ENCODE peak calls at places on chromosomes 6 and 20, in ten cellular contexts. One of them, this sample, is unnamed.

GRCh38 chr6:36249536-36249935 is 20.3 kb upstream of the PNPLA1 start:
- DNase-seq in activated CD4-positive, alpha-beta T cell treated with anti-CD3 and anti-CD28 coated beads, Interleukin-2, amount 50 U/mL, for 1 hour: no peak
- DNase-seq in NCI-H1694 treated with DMSO at 0.1 percent for 48 hours: no peak
- DNase-seq in stimulated activated CD8-positive, alpha-beta memory T cell treated with anti-CD3 and anti-CD28 coated beads, Interleukin-15, amount 100 ng/mL, for 4 hours: no peak
- DNase-seq in COR-L47: no peak
- DNase-seq in HS-27A: no peak
- DNase-seq in heart left ventricle: no peak
- DNase-seq in fibroblast of mammary gland: no peak
- DNase-seq in C1 segment of cervical spinal cord: no peak
- DNase-seq in effector memory CD4-positive, alpha-beta T cell: no peak
- DNase-seq in this sample: no peak

GRCh38 chr6:79808846-79809245 is 138.5 kb downstream of the ELOVL4 start:
- DNase-seq in heart left ventricle: no peak
- DNase-seq in activated CD4-positive, alpha-beta T cell treated with anti-CD3 and anti-CD28 coated beads, Interleukin-2, amount 50 U/mL, for 1 hour: no peak
- DNase-seq in stimulated activated CD8-positive, alpha-beta memory T cell treated with anti-CD3 and anti-CD28 coated beads, Interleukin-15, amount 100 ng/mL, for 4 hours: no peak
- DNase-seq in C1 segment of cervical spinal cord: no peak
- DNase-seq in effector memory CD4-positive, alpha-beta T cell: no peak
- DNase-seq in COR-L47: peak
- DNase-seq in fibroblast of mammary gland: no peak
- DNase-seq in NCI-H1694 treated with DMSO at 0.1 percent for 48 hours: no peak
- DNase-seq in HS-27A: no peak
- DNase-seq in this sample: no peak

GRCh38 chr6:117555882-117556498 is 46.3 kb downstream of the GOPC start:
- DNase-seq in effector memory CD4-positive, alpha-beta T cell: peak
- DNase-seq in COR-L47: no peak
- DNase-seq in NCI-H1694 treated with DMSO at 0.1 percent for 48 hours: peak
- DNase-seq in stimulated activated CD8-positive, alpha-beta memory T cell treated with anti-CD3 and anti-CD28 coated beads, Interleukin-15, amount 100 ng/mL, for 4 hours: no peak
- DNase-seq in HS-27A: no peak
- DNase-seq in heart left ventricle: no peak
- DNase-seq in activated CD4-positive, alpha-beta T cell treated with anti-CD3 and anti-CD28 coated beads, Interleukin-2, amount 50 U/mL, for 1 hour: peak
- DNase-seq in C1 segment of cervical spinal cord: peak
- DNase-seq in fibroblast of mammary gland: peak
- DNase-seq in this sample: peak

GRCh38 chr6:137904822-137905617 is 38.0 kb downstream of the TNFAIP3 start:
- DNase-seq in C1 segment of cervical spinal cord: no peak
- DNase-seq in HS-27A: no peak
- DNase-seq in heart left ventricle: no peak
- DNase-seq in stimulated activated CD8-positive, alpha-beta memory T cell treated with anti-CD3 and anti-CD28 coated beads, Interleukin-15, amount 100 ng/mL, for 4 hours: peak
- DNase-seq in COR-L47: no peak
- DNase-seq in activated CD4-positive, alpha-beta T cell treated with anti-CD3 and anti-CD28 coated beads, Interleukin-2, amount 50 U/mL, for 1 hour: peak
- DNase-seq in effector memory CD4-positive, alpha-beta T cell: peak
- DNase-seq in fibroblast of mammary gland: no peak
- DNase-seq in NCI-H1694 treated with DMSO at 0.1 percent for 48 hours: no peak
- DNase-seq in this sample: no peak

GRCh38 chr20:63255911-63256704 is 1.8 kb upstream of the NKAIN4 start:
- DNase-seq in C1 segment of cervical spinal cord: no peak
- DNase-seq in heart left ventricle: no peak
- DNase-seq in effector memory CD4-positive, alpha-beta T cell: no peak
- DNase-seq in COR-L47: no peak
- DNase-seq in fibroblast of mammary gland: no peak
- DNase-seq in stimulated activated CD8-positive, alpha-beta memory T cell treated with anti-CD3 and anti-CD28 coated beads, Interleukin-15, amount 100 ng/mL, for 4 hours: no peak
- DNase-seq in activated CD4-positive, alpha-beta T cell treated with anti-CD3 and anti-CD28 coated beads, Interleukin-2, amount 50 U/mL, for 1 hour: no peak
- DNase-seq in HS-27A: no peak
- DNase-seq in NCI-H1694 treated with DMSO at 0.1 percent for 48 hours: no peak
- DNase-seq in this sample: no peak

GRCh38 chr6:34597605-34598353 is 41.6 kb upstream of the SPDEF start:
- DNase-seq in activated CD4-positive, alpha-beta T cell treated with anti-CD3 and anti-CD28 coated beads, Interleukin-2, amount 50 U/mL, for 1 hour: no peak
- DNase-seq in C1 segment of cervical spinal cord: no peak
- DNase-seq in stimulated activated CD8-positive, alpha-beta memory T cell treated with anti-CD3 and anti-CD28 coated beads, Interleukin-15, amount 100 ng/mL, for 4 hours: no peak
- DNase-seq in HS-27A: no peak
- DNase-seq in NCI-H1694 treated with DMSO at 0.1 percent for 48 hours: no peak
- DNase-seq in COR-L47: no peak
- DNase-seq in effector memory CD4-positive, alpha-beta T cell: no peak
- DNase-seq in fibroblast of mammary gland: no peak
- DNase-seq in heart left ventricle: no peak
- DNase-seq in this sample: no peak

GRCh38 chr20:62760536-62761057 is 35.7 kb upstream of the MRGBP start:
- DNase-seq in NCI-H1694 treated with DMSO at 0.1 percent for 48 hours: no peak
- DNase-seq in stimulated activated CD8-positive, alpha-beta memory T cell treated with anti-CD3 and anti-CD28 coated beads, Interleukin-15, amount 100 ng/mL, for 4 hours: no peak
- DNase-seq in HS-27A: no peak
- DNase-seq in activated CD4-positive, alpha-beta T cell treated with anti-CD3 and anti-CD28 coated beads, Interleukin-2, amount 50 U/mL, for 1 hour: no peak
- DNase-seq in C1 segment of cervical spinal cord: no peak
- DNase-seq in fibroblast of mammary gland: no peak
- DNase-seq in effector memory CD4-positive, alpha-beta T cell: no peak
- DNase-seq in COR-L47: no peak
- DNase-seq in heart left ventricle: peak
- DNase-seq in this sample: no peak

GRCh38 chr6:35518566-35519312 is 6.0 kb upstream of the TULP1 start:
- DNase-seq in effector memory CD4-positive, alpha-beta T cell: no peak
- DNase-seq in activated CD4-positive, alpha-beta T cell treated with anti-CD3 and anti-CD28 coated beads, Interleukin-2, amount 50 U/mL, for 1 hour: no peak
- DNase-seq in stimulated activated CD8-positive, alpha-beta memory T cell treated with anti-CD3 and anti-CD28 coated beads, Interleukin-15, amount 100 ng/mL, for 4 hours: no peak
- DNase-seq in fibroblast of mammary gland: no peak
- DNase-seq in C1 segment of cervical spinal cord: no peak
- DNase-seq in HS-27A: no peak
- DNase-seq in NCI-H1694 treated with DMSO at 0.1 percent for 48 hours: no peak
- DNase-seq in heart left ventricle: no peak
- DNase-seq in COR-L47: no peak
- DNase-seq in this sample: no peak

GRCh38 chr6:29502181-29502580 is 14.4 kb upstream of the MAS1L start:
- DNase-seq in stimulated activated CD8-positive, alpha-beta memory T cell treated with anti-CD3 and anti-CD28 coated beads, Interleukin-15, amount 100 ng/mL, for 4 hours: no peak
- DNase-seq in effector memory CD4-positive, alpha-beta T cell: no peak
- DNase-seq in C1 segment of cervical spinal cord: no peak
- DNase-seq in NCI-H1694 treated with DMSO at 0.1 percent for 48 hours: no peak
- DNase-seq in COR-L47: no peak
- DNase-seq in activated CD4-positive, alpha-beta T cell treated with anti-CD3 and anti-CD28 coated beads, Interleukin-2, amount 50 U/mL, for 1 hour: no peak
- DNase-seq in HS-27A: no peak
- DNase-seq in fibroblast of mammary gland: no peak
- DNase-seq in heart left ventricle: no peak
- DNase-seq in this sample: no peak

GRCh38 chr6:14711056-14711703 is 534.7 kb upstream of the JARID2 start:
- DNase-seq in fibroblast of mammary gland: peak
- DNase-seq in C1 segment of cervical spinal cord: no peak
- DNase-seq in HS-27A: peak
- DNase-seq in activated CD4-positive, alpha-beta T cell treated with anti-CD3 and anti-CD28 coated beads, Interleukin-2, amount 50 U/mL, for 1 hour: peak
- DNase-seq in stimulated activated CD8-positive, alpha-beta memory T cell treated with anti-CD3 and anti-CD28 coated beads, Interleukin-15, amount 100 ng/mL, for 4 hours: no peak
- DNase-seq in COR-L47: no peak
- DNase-seq in heart left ventricle: peak
- DNase-seq in effector memory CD4-positive, alpha-beta T cell: no peak
- DNase-seq in NCI-H1694 treated with DMSO at 0.1 percent for 48 hours: peak
- DNase-seq in this sample: no peak

GRCh38 chr20:57802877-57803717 is 93.3 kb upstream of the PMEPA1 start:
- DNase-seq in fibroblast of mammary gland: no peak
- DNase-seq in activated CD4-positive, alpha-beta T cell treated with anti-CD3 and anti-CD28 coated beads, Interleukin-2, amount 50 U/mL, for 1 hour: no peak
- DNase-seq in C1 segment of cervical spinal cord: no peak
- DNase-seq in HS-27A: no peak
- DNase-seq in COR-L47: no peak
- DNase-seq in stimulated activated CD8-positive, alpha-beta memory T cell treated with anti-CD3 and anti-CD28 coated beads, Interleukin-15, amount 100 ng/mL, for 4 hours: no peak
- DNase-seq in heart left ventricle: no peak
- DNase-seq in effector memory CD4-positive, alpha-beta T cell: no peak
- DNase-seq in NCI-H1694 treated with DMSO at 0.1 percent for 48 hours: no peak
- DNase-seq in this sample: no peak

GRCh38 chr6:155108070-155108815 is 113.1 kb downstream of the TIAM2 start:
- DNase-seq in effector memory CD4-positive, alpha-beta T cell: no peak
- DNase-seq in HS-27A: no peak
- DNase-seq in NCI-H1694 treated with DMSO at 0.1 percent for 48 hours: no peak
- DNase-seq in COR-L47: no peak
- DNase-seq in stimulated activated CD8-positive, alpha-beta memory T cell treated with anti-CD3 and anti-CD28 coated beads, Interleukin-15, amount 100 ng/mL, for 4 hours: no peak
- DNase-seq in C1 segment of cervical spinal cord: no peak
- DNase-seq in activated CD4-positive, alpha-beta T cell treated with anti-CD3 and anti-CD28 coated beads, Interleukin-2, amount 50 U/mL, for 1 hour: no peak
- DNase-seq in heart left ventricle: no peak
- DNase-seq in fibroblast of mammary gland: no peak
- DNase-seq in this sample: no peak

GRCh38 chr6:43020847-43021246 is 576 bp upstream of the RRP36 start:
- DNase-seq in C1 segment of cervical spinal cord: no peak
- DNase-seq in COR-L47: no peak
- DNase-seq in NCI-H1694 treated with DMSO at 0.1 percent for 48 hours: no peak
- DNase-seq in effector memory CD4-positive, alpha-beta T cell: no peak
- DNase-seq in fibroblast of mammary gland: no peak
- DNase-seq in stimulated activated CD8-positive, alpha-beta memory T cell treated with anti-CD3 and anti-CD28 coated beads, Interleukin-15, amount 100 ng/mL, for 4 hours: no peak
- DNase-seq in heart left ventricle: no peak
- DNase-seq in HS-27A: no peak
- DNase-seq in activated CD4-positive, alpha-beta T cell treated with anti-CD3 and anti-CD28 coated beads, Interleukin-2, amount 50 U/mL, for 1 hour: no peak
- DNase-seq in this sample: no peak

GRCh38 chr20:37755665-37756064 is 61.8 kb downstream of the CTNNBL1 start:
- DNase-seq in activated CD4-positive, alpha-beta T cell treated with anti-CD3 and anti-CD28 coated beads, Interleukin-2, amount 50 U/mL, for 1 hour: no peak
- DNase-seq in NCI-H1694 treated with DMSO at 0.1 percent for 48 hours: no peak
- DNase-seq in C1 segment of cervical spinal cord: no peak
- DNase-seq in fibroblast of mammary gland: peak
- DNase-seq in heart left ventricle: peak
- DNase-seq in COR-L47: peak
- DNase-seq in effector memory CD4-positive, alpha-beta T cell: no peak
- DNase-seq in HS-27A: no peak
- DNase-seq in stimulated activated CD8-positive, alpha-beta memory T cell treated with anti-CD3 and anti-CD28 coated beads, Interleukin-15, amount 100 ng/mL, for 4 hours: no peak
- DNase-seq in this sample: no peak

GRCh38 chr6:79513111-79513510 is 24.1 kb downstream of the LCA5 start:
- DNase-seq in C1 segment of cervical spinal cord: no peak
- DNase-seq in activated CD4-positive, alpha-beta T cell treated with anti-CD3 and anti-CD28 coated beads, Interleukin-2, amount 50 U/mL, for 1 hour: no peak
- DNase-seq in HS-27A: no peak
- DNase-seq in heart left ventricle: no peak
- DNase-seq in NCI-H1694 treated with DMSO at 0.1 percent for 48 hours: no peak
- DNase-seq in COR-L47: no peak
- DNase-seq in fibroblast of mammary gland: no peak
- DNase-seq in stimulated activated CD8-positive, alpha-beta memory T cell treated with anti-CD3 and anti-CD28 coated beads, Interleukin-15, amount 100 ng/mL, for 4 hours: no peak
- DNase-seq in effector memory CD4-positive, alpha-beta T cell: no peak
- DNase-seq in this sample: no peak

GRCh38 chr20:2610941-2611720 is 41.3 kb upstream of the NOP56 start:
- DNase-seq in fibroblast of mammary gland: no peak
- DNase-seq in stimulated activated CD8-positive, alpha-beta memory T cell treated with anti-CD3 and anti-CD28 coated beads, Interleukin-15, amount 100 ng/mL, for 4 hours: no peak
- DNase-seq in NCI-H1694 treated with DMSO at 0.1 percent for 48 hours: peak
- DNase-seq in effector memory CD4-positive, alpha-beta T cell: no peak
- DNase-seq in HS-27A: no peak
- DNase-seq in activated CD4-positive, alpha-beta T cell treated with anti-CD3 and anti-CD28 coated beads, Interleukin-2, amount 50 U/mL, for 1 hour: no peak
- DNase-seq in heart left ventricle: no peak
- DNase-seq in COR-L47: no peak
- DNase-seq in C1 segment of cervical spinal cord: no peak
- DNase-seq in this sample: no peak

GRCh38 chr6:169803291-169803811 is 51.9 kb downstream of the ERMARD start:
- DNase-seq in stimulated activated CD8-positive, alpha-beta memory T cell treated with anti-CD3 and anti-CD28 coated beads, Interleukin-15, amount 100 ng/mL, for 4 hours: no peak
- DNase-seq in HS-27A: no peak
- DNase-seq in C1 segment of cervical spinal cord: no peak
- DNase-seq in COR-L47: no peak
- DNase-seq in heart left ventricle: no peak
- DNase-seq in effector memory CD4-positive, alpha-beta T cell: no peak
- DNase-seq in fibroblast of mammary gland: no peak
- DNase-seq in NCI-H1694 treated with DMSO at 0.1 percent for 48 hours: no peak
- DNase-seq in activated CD4-positive, alpha-beta T cell treated with anti-CD3 and anti-CD28 coated beads, Interleukin-2, amount 50 U/mL, for 1 hour: no peak
- DNase-seq in this sample: no peak

GRCh38 chr6:26025047-26025893 is 62.0 kb upstream of the HFE start:
- DNase-seq in stimulated activated CD8-positive, alpha-beta memory T cell treated with anti-CD3 and anti-CD28 coated beads, Interleukin-15, amount 100 ng/mL, for 4 hours: no peak
- DNase-seq in effector memory CD4-positive, alpha-beta T cell: no peak
- DNase-seq in NCI-H1694 treated with DMSO at 0.1 percent for 48 hours: no peak
- DNase-seq in fibroblast of mammary gland: peak
- DNase-seq in COR-L47: no peak
- DNase-seq in activated CD4-positive, alpha-beta T cell treated with anti-CD3 and anti-CD28 coated beads, Interleukin-2, amount 50 U/mL, for 1 hour: no peak
- DNase-seq in C1 segment of cervical spinal cord: no peak
- DNase-seq in HS-27A: peak
- DNase-seq in heart left ventricle: peak
- DNase-seq in this sample: no peak

GRCh38 chr6:145669627-145670034 is 65.7 kb downstream of the EPM2A start:
- DNase-seq in HS-27A: peak
- DNase-seq in C1 segment of cervical spinal cord: no peak
- DNase-seq in heart left ventricle: no peak
- DNase-seq in stimulated activated CD8-positive, alpha-beta memory T cell treated with anti-CD3 and anti-CD28 coated beads, Interleukin-15, amount 100 ng/mL, for 4 hours: no peak
- DNase-seq in effector memory CD4-positive, alpha-beta T cell: no peak
- DNase-seq in activated CD4-positive, alpha-beta T cell treated with anti-CD3 and anti-CD28 coated beads, Interleukin-2, amount 50 U/mL, for 1 hour: no peak
- DNase-seq in fibroblast of mammary gland: peak
- DNase-seq in COR-L47: no peak
- DNase-seq in NCI-H1694 treated with DMSO at 0.1 percent for 48 hours: no peak
- DNase-seq in this sample: no peak

GRCh38 chr6:76438768-76439167 is 366.3 kb upstream of the IMPG1 start:
- DNase-seq in heart left ventricle: no peak
- DNase-seq in NCI-H1694 treated with DMSO at 0.1 percent for 48 hours: no peak
- DNase-seq in HS-27A: no peak
- DNase-seq in C1 segment of cervical spinal cord: no peak
- DNase-seq in effector memory CD4-positive, alpha-beta T cell: no peak
- DNase-seq in activated CD4-positive, alpha-beta T cell treated with anti-CD3 and anti-CD28 coated beads, Interleukin-2, amount 50 U/mL, for 1 hour: no peak
- DNase-seq in fibroblast of mammary gland: no peak
- DNase-seq in stimulated activated CD8-positive, alpha-beta memory T cell treated with anti-CD3 and anti-CD28 coated beads, Interleukin-15, amount 100 ng/mL, for 4 hours: no peak
- DNase-seq in COR-L47: no peak
- DNase-seq in this sample: no peak

GRCh38 chr6:43142101-43142500 is 29.0 kb upstream of the SRF start:
- DNase-seq in effector memory CD4-positive, alpha-beta T cell: no peak
- DNase-seq in C1 segment of cervical spinal cord: no peak
- DNase-seq in activated CD4-positive, alpha-beta T cell treated with anti-CD3 and anti-CD28 coated beads, Interleukin-2, amount 50 U/mL, for 1 hour: no peak
- DNase-seq in heart left ventricle: no peak
- DNase-seq in NCI-H1694 treated with DMSO at 0.1 percent for 48 hours: no peak
- DNase-seq in HS-27A: no peak
- DNase-seq in COR-L47: no peak
- DNase-seq in stimulated activated CD8-positive, alpha-beta memory T cell treated with anti-CD3 and anti-CD28 coated beads, Interleukin-15, amount 100 ng/mL, for 4 hours: no peak
- DNase-seq in fibroblast of mammary gland: no peak
- DNase-seq in this sample: no peak

GRCh38 chr6:130933712-130934200 is 106.5 kb downstream of the SMLR1 start:
- DNase-seq in NCI-H1694 treated with DMSO at 0.1 percent for 48 hours: no peak
- DNase-seq in heart left ventricle: no peak
- DNase-seq in COR-L47: no peak
- DNase-seq in effector memory CD4-positive, alpha-beta T cell: no peak
- DNase-seq in HS-27A: no peak
- DNase-seq in fibroblast of mammary gland: no peak
- DNase-seq in stimulated activated CD8-positive, alpha-beta memory T cell treated with anti-CD3 and anti-CD28 coated beads, Interleukin-15, amount 100 ng/mL, for 4 hours: no peak
- DNase-seq in C1 segment of cervical spinal cord: no peak
- DNase-seq in activated CD4-positive, alpha-beta T cell treated with anti-CD3 and anti-CD28 coated beads, Interleukin-2, amount 50 U/mL, for 1 hour: no peak
- DNase-seq in this sample: no peak

GRCh38 chr6:89145461-89145961 is 344 bp upstream of the PM20D2 start:
- DNase-seq in stimulated activated CD8-positive, alpha-beta memory T cell treated with anti-CD3 and anti-CD28 coated beads, Interleukin-15, amount 100 ng/mL, for 4 hours: no peak
- DNase-seq in HS-27A: no peak
- DNase-seq in effector memory CD4-positive, alpha-beta T cell: no peak
- DNase-seq in COR-L47: peak
- DNase-seq in NCI-H1694 treated with DMSO at 0.1 percent for 48 hours: peak
- DNase-seq in C1 segment of cervical spinal cord: no peak
- DNase-seq in activated CD4-positive, alpha-beta T cell treated with anti-CD3 and anti-CD28 coated beads, Interleukin-2, amount 50 U/mL, for 1 hour: no peak
- DNase-seq in heart left ventricle: no peak
- DNase-seq in fibroblast of mammary gland: peak
- DNase-seq in this sample: no peak

GRCh38 chr6:48664850-48665249 is 553.9 kb upstream of the PTCHD4 start:
- DNase-seq in activated CD4-positive, alpha-beta T cell treated with anti-CD3 and anti-CD28 coated beads, Interleukin-2, amount 50 U/mL, for 1 hour: no peak
- DNase-seq in HS-27A: no peak
- DNase-seq in C1 segment of cervical spinal cord: no peak
- DNase-seq in heart left ventricle: no peak
- DNase-seq in fibroblast of mammary gland: peak
- DNase-seq in NCI-H1694 treated with DMSO at 0.1 percent for 48 hours: no peak
- DNase-seq in effector memory CD4-positive, alpha-beta T cell: no peak
- DNase-seq in COR-L47: peak
- DNase-seq in stimulated activated CD8-positive, alpha-beta memory T cell treated with anti-CD3 and anti-CD28 coated beads, Interleukin-15, amount 100 ng/mL, for 4 hours: no peak
- DNase-seq in this sample: no peak

GRCh38 chr20:47124235-47124717 is 229.6 kb downstream of the EYA2 start:
- DNase-seq in activated CD4-positive, alpha-beta T cell treated with anti-CD3 and anti-CD28 coated beads, Interleukin-2, amount 50 U/mL, for 1 hour: no peak
- DNase-seq in heart left ventricle: no peak
- DNase-seq in HS-27A: no peak
- DNase-seq in effector memory CD4-positive, alpha-beta T cell: no peak
- DNase-seq in NCI-H1694 treated with DMSO at 0.1 percent for 48 hours: no peak
- DNase-seq in stimulated activated CD8-positive, alpha-beta memory T cell treated with anti-CD3 and anti-CD28 coated beads, Interleukin-15, amount 100 ng/mL, for 4 hours: no peak
- DNase-seq in fibroblast of mammary gland: no peak
- DNase-seq in COR-L47: no peak
- DNase-seq in C1 segment of cervical spinal cord: no peak
- DNase-seq in this sample: peak

GRCh38 chr20:63090052-63090451 is 83.3 kb upstream of the BHLHE23 start:
- DNase-seq in fibroblast of mammary gland: no peak
- DNase-seq in C1 segment of cervical spinal cord: no peak
- DNase-seq in activated CD4-positive, alpha-beta T cell treated with anti-CD3 and anti-CD28 coated beads, Interleukin-2, amount 50 U/mL, for 1 hour: no peak
- DNase-seq in heart left ventricle: no peak
- DNase-seq in NCI-H1694 treated with DMSO at 0.1 percent for 48 hours: no peak
- DNase-seq in stimulated activated CD8-positive, alpha-beta memory T cell treated with anti-CD3 and anti-CD28 coated beads, Interleukin-15, amount 100 ng/mL, for 4 hours: no peak
- DNase-seq in COR-L47: no peak
- DNase-seq in effector memory CD4-positive, alpha-beta T cell: no peak
- DNase-seq in HS-27A: no peak
- DNase-seq in this sample: peak

GRCh38 chr6:38337819-38338465 is 301.8 kb downstream of the BTBD9 start:
- DNase-seq in heart left ventricle: no peak
- DNase-seq in NCI-H1694 treated with DMSO at 0.1 percent for 48 hours: no peak
- DNase-seq in HS-27A: peak
- DNase-seq in COR-L47: no peak
- DNase-seq in effector memory CD4-positive, alpha-beta T cell: no peak
- DNase-seq in activated CD4-positive, alpha-beta T cell treated with anti-CD3 and anti-CD28 coated beads, Interleukin-2, amount 50 U/mL, for 1 hour: no peak
- DNase-seq in C1 segment of cervical spinal cord: no peak
- DNase-seq in stimulated activated CD8-positive, alpha-beta memory T cell treated with anti-CD3 and anti-CD28 coated beads, Interleukin-15, amount 100 ng/mL, for 4 hours: no peak
- DNase-seq in fibroblast of mammary gland: peak
- DNase-seq in this sample: no peak

GRCh38 chr20:50843331-50844276 is 48.7 kb downstream of the BCAS4 start:
- DNase-seq in C1 segment of cervical spinal cord: no peak
- DNase-seq in COR-L47: no peak
- DNase-seq in activated CD4-positive, alpha-beta T cell treated with anti-CD3 and anti-CD28 coated beads, Interleukin-2, amount 50 U/mL, for 1 hour: no peak
- DNase-seq in effector memory CD4-positive, alpha-beta T cell: no peak
- DNase-seq in fibroblast of mammary gland: no peak
- DNase-seq in NCI-H1694 treated with DMSO at 0.1 percent for 48 hours: no peak
- DNase-seq in HS-27A: no peak
- DNase-seq in stimulated activated CD8-positive, alpha-beta memory T cell treated with anti-CD3 and anti-CD28 coated beads, Interleukin-15, amount 100 ng/mL, for 4 hours: no peak
- DNase-seq in heart left ventricle: no peak
- DNase-seq in this sample: no peak